ENCODE peak calls at places on chromosome 15, in nine cellular contexts. One of them, this sample, is unnamed.

GRCh38 chr15:75531041-75531450 is 48.1 kb downstream of the PTPN9 start:
- DNase-seq in adrenal gland: peak
- DNase-seq in CD4-positive, alpha-beta T cell: no peak
- DNase-seq in stomach: no peak
- DNase-seq in suprapubic skin: peak
- DNase-seq in right lobe of liver: no peak
- DNase-seq in left ventricle myocardium inferior: peak
- DNase-seq in IMR-90: peak
- DNase-seq in right atrium auricular region: peak
- DNase-seq in this sample: no peak

GRCh38 chr15:80260566-80260965 is 8.6 kb upstream of the CTXND1 start:
- DNase-seq in adrenal gland: no peak
- DNase-seq in CD4-positive, alpha-beta T cell: no peak
- DNase-seq in stomach: no peak
- DNase-seq in suprapubic skin: no peak
- DNase-seq in right lobe of liver: peak
- DNase-seq in left ventricle myocardium inferior: no peak
- DNase-seq in IMR-90: no peak
- DNase-seq in right atrium auricular region: no peak
- DNase-seq in this sample: no peak

GRCh38 chr15:87639305-87640011 is 617.1 kb downstream of the NTRK3 start:
- DNase-seq in adrenal gland: no peak
- DNase-seq in CD4-positive, alpha-beta T cell: no peak
- DNase-seq in stomach: no peak
- DNase-seq in suprapubic skin: no peak
- DNase-seq in right lobe of liver: no peak
- DNase-seq in left ventricle myocardium inferior: no peak
- DNase-seq in IMR-90: no peak
- DNase-seq in right atrium auricular region: no peak
- DNase-seq in this sample: no peak

GRCh38 chr15:49145651-49146609 is 9.5 kb downstream of the COPS2 start:
- DNase-seq in adrenal gland: peak
- DNase-seq in CD4-positive, alpha-beta T cell: peak
- DNase-seq in stomach: no peak
- DNase-seq in suprapubic skin: no peak
- DNase-seq in right lobe of liver: no peak
- DNase-seq in left ventricle myocardium inferior: no peak
- DNase-seq in IMR-90: peak
- DNase-seq in right atrium auricular region: no peak
- DNase-seq in this sample: no peak

GRCh38 chr15:39301589-39301999 is 279.3 kb upstream of the THBS1 start:
- DNase-seq in adrenal gland: peak
- DNase-seq in CD4-positive, alpha-beta T cell: no peak
- DNase-seq in stomach: no peak
- DNase-seq in suprapubic skin: no peak
- DNase-seq in right lobe of liver: no peak
- DNase-seq in left ventricle myocardium inferior: no peak
- DNase-seq in IMR-90: peak
- DNase-seq in right atrium auricular region: no peak
- DNase-seq in this sample: no peak

GRCh38 chr15:68303560-68304436 is 26.3 kb downstream of the FEM1B start:
- DNase-seq in adrenal gland: no peak
- DNase-seq in CD4-positive, alpha-beta T cell: no peak
- DNase-seq in stomach: no peak
- DNase-seq in suprapubic skin: no peak
- DNase-seq in right lobe of liver: no peak
- DNase-seq in left ventricle myocardium inferior: no peak
- DNase-seq in IMR-90: no peak
- DNase-seq in right atrium auricular region: peak
- DNase-seq in this sample: no peak

GRCh38 chr15:54518145-54518941 is 540.1 kb downstream of the UNC13C start:
- DNase-seq in adrenal gland: no peak
- DNase-seq in CD4-positive, alpha-beta T cell: no peak
- DNase-seq in stomach: no peak
- DNase-seq in suprapubic skin: no peak
- DNase-seq in right lobe of liver: no peak
- DNase-seq in left ventricle myocardium inferior: no peak
- DNase-seq in IMR-90: no peak
- DNase-seq in right atrium auricular region: no peak
- DNase-seq in this sample: no peak

GRCh38 chr15:90035835-90036220 is 34.7 kb downstream of the ZNF710 start:
- DNase-seq in adrenal gland: peak
- DNase-seq in CD4-positive, alpha-beta T cell: no peak
- DNase-seq in stomach: no peak
- DNase-seq in suprapubic skin: peak
- DNase-seq in right lobe of liver: peak
- DNase-seq in left ventricle myocardium inferior: no peak
- DNase-seq in IMR-90: no peak
- DNase-seq in right atrium auricular region: no peak
- DNase-seq in this sample: no peak

GRCh38 chr15:69903476-69904295 is 194.0 kb downstream of the TLE3 start:
- DNase-seq in adrenal gland: no peak
- DNase-seq in CD4-positive, alpha-beta T cell: no peak
- DNase-seq in stomach: no peak
- DNase-seq in suprapubic skin: no peak
- DNase-seq in right lobe of liver: no peak
- DNase-seq in left ventricle myocardium inferior: no peak
- DNase-seq in IMR-90: peak
- DNase-seq in right atrium auricular region: no peak
- DNase-seq in this sample: no peak

GRCh38 chr15:40243126-40243810 is 4.4 kb downstream of the PAK6 start:
- DNase-seq in adrenal gland: no peak
- DNase-seq in CD4-positive, alpha-beta T cell: no peak
- DNase-seq in stomach: peak
- DNase-seq in suprapubic skin: peak
- DNase-seq in right lobe of liver: no peak
- DNase-seq in left ventricle myocardium inferior: no peak
- DNase-seq in IMR-90: no peak
- DNase-seq in right atrium auricular region: no peak
- DNase-seq in this sample: no peak

GRCh38 chr15:60758961-60759729 is 280.2 kb upstream of the ICE2 start:
- DNase-seq in adrenal gland: no peak
- DNase-seq in CD4-positive, alpha-beta T cell: no peak
- DNase-seq in stomach: no peak
- DNase-seq in suprapubic skin: no peak
- DNase-seq in right lobe of liver: no peak
- DNase-seq in left ventricle myocardium inferior: no peak
- DNase-seq in IMR-90: peak
- DNase-seq in right atrium auricular region: no peak
- DNase-seq in this sample: no peak

GRCh38 chr15:42712584-42712983 is 24.3 kb downstream of the CDAN1 start:
- DNase-seq in adrenal gland: no peak
- DNase-seq in CD4-positive, alpha-beta T cell: no peak
- DNase-seq in stomach: peak
- DNase-seq in suprapubic skin: no peak
- DNase-seq in right lobe of liver: no peak
- DNase-seq in left ventricle myocardium inferior: peak
- DNase-seq in IMR-90: no peak
- DNase-seq in right atrium auricular region: no peak
- DNase-seq in this sample: no peak

GRCh38 chr15:82790321-82790720 is 15.5 kb downstream of the FSD2 start:
- DNase-seq in adrenal gland: no peak
- DNase-seq in CD4-positive, alpha-beta T cell: no peak
- DNase-seq in stomach: no peak
- DNase-seq in suprapubic skin: no peak
- DNase-seq in right lobe of liver: no peak
- DNase-seq in left ventricle myocardium inferior: no peak
- DNase-seq in IMR-90: no peak
- DNase-seq in right atrium auricular region: no peak
- DNase-seq in this sample: no peak

GRCh38 chr15:70936326-70936725 is 43.7 kb downstream of the LRRC49 start:
- DNase-seq in adrenal gland: no peak
- DNase-seq in CD4-positive, alpha-beta T cell: no peak
- DNase-seq in stomach: no peak
- DNase-seq in suprapubic skin: no peak
- DNase-seq in right lobe of liver: no peak
- DNase-seq in left ventricle myocardium inferior: no peak
- DNase-seq in IMR-90: peak
- DNase-seq in right atrium auricular region: no peak
- DNase-seq in this sample: no peak

DNA sequence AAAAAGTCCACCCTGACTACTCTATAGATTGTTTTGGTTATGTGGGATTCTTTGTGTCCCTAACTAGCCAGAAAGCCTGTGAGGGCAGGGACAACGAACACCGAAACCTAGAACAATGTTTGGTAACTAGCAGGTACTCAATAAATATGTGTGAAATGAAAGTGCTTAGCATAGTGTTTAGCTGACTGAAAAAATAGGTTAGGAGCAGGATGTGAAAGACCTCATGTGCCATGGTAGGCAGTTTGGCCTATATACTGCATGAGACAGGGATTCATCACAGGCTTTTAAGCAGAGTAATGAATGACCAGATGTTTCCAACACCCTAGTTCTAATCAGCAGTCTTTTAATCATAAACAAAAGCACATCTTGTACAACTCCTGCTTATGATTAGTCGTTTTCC is 64.2 kb downstream of the MYO5A start:
- DNase-seq in adrenal gland: no peak
- DNase-seq in CD4-positive, alpha-beta T cell: no peak
- DNase-seq in stomach: no peak
- DNase-seq in suprapubic skin: no peak
- DNase-seq in right lobe of liver: no peak
- DNase-seq in left ventricle myocardium inferior: no peak
- DNase-seq in IMR-90: no peak
- DNase-seq in right atrium auricular region: no peak
- DNase-seq in this sample: no peak
- H3K27ac ChIP-seq in adrenal gland: peak
- H3K27ac ChIP-seq in CD4-positive, alpha-beta T cell: peak
- H3K27ac ChIP-seq in stomach: no peak
- H3K27ac ChIP-seq in suprapubic skin: no peak
- H3K27ac ChIP-seq in right lobe of liver: no peak
- H3K27ac ChIP-seq in left ventricle myocardium inferior: no peak
- H3K27ac ChIP-seq in IMR-90: no peak
- H3K27ac ChIP-seq in right atrium auricular region: peak
- H3K27ac ChIP-seq in this sample: peak

GRCh38 chr15:64622410-64623260 is 152.8 kb downstream of the RBPMS2 start:
- DNase-seq in adrenal gland: no peak
- DNase-seq in CD4-positive, alpha-beta T cell: peak
- DNase-seq in stomach: no peak
- DNase-seq in suprapubic skin: no peak
- DNase-seq in right lobe of liver: no peak
- DNase-seq in left ventricle myocardium inferior: no peak
- DNase-seq in IMR-90: no peak
- DNase-seq in right atrium auricular region: no peak
- DNase-seq in this sample: no peak

GRCh38 chr15:64624242-64624641 is 151.1 kb downstream of the RBPMS2 start:
- DNase-seq in adrenal gland: no peak
- DNase-seq in CD4-positive, alpha-beta T cell: no peak
- DNase-seq in stomach: no peak
- DNase-seq in suprapubic skin: no peak
- DNase-seq in right lobe of liver: no peak
- DNase-seq in left ventricle myocardium inferior: no peak
- DNase-seq in IMR-90: no peak
- DNase-seq in right atrium auricular region: no peak
- DNase-seq in this sample: no peak

GRCh38 chr15:64619880-64620839 is 155.2 kb downstream of the RBPMS2 start:
- DNase-seq in adrenal gland: peak
- DNase-seq in CD4-positive, alpha-beta T cell: no peak
- DNase-seq in stomach: no peak
- DNase-seq in suprapubic skin: no peak
- DNase-seq in right lobe of liver: no peak
- DNase-seq in left ventricle myocardium inferior: no peak
- DNase-seq in IMR-90: peak
- DNase-seq in right atrium auricular region: no peak
- DNase-seq in this sample: peak

GRCh38 chr15:64620991-64621495 is 154.3 kb downstream of the RBPMS2 start:
- DNase-seq in adrenal gland: no peak
- DNase-seq in CD4-positive, alpha-beta T cell: no peak
- DNase-seq in stomach: no peak
- DNase-seq in suprapubic skin: no peak
- DNase-seq in right lobe of liver: no peak
- DNase-seq in left ventricle myocardium inferior: no peak
- DNase-seq in IMR-90: no peak
- DNase-seq in right atrium auricular region: no peak
- DNase-seq in this sample: no peak

GRCh38 chr15:64623347-64624024 is 151.9 kb downstream of the RBPMS2 start:
- DNase-seq in adrenal gland: no peak
- DNase-seq in CD4-positive, alpha-beta T cell: no peak
- DNase-seq in stomach: no peak
- DNase-seq in suprapubic skin: no peak
- DNase-seq in right lobe of liver: no peak
- DNase-seq in left ventricle myocardium inferior: no peak
- DNase-seq in IMR-90: peak
- DNase-seq in right atrium auricular region: no peak
- DNase-seq in this sample: no peak
- H3K27ac ChIP-seq in adrenal gland: no peak
- H3K27ac ChIP-seq in CD4-positive, alpha-beta T cell: peak
- H3K27ac ChIP-seq in stomach: peak
- H3K27ac ChIP-seq in suprapubic skin: no peak
- H3K27ac ChIP-seq in right lobe of liver: no peak
- H3K27ac ChIP-seq in left ventricle myocardium inferior: no peak
- H3K27ac ChIP-seq in IMR-90: no peak
- H3K27ac ChIP-seq in right atrium auricular region: no peak
- H3K27ac ChIP-seq in this sample: no peak

GRCh38 chr15:63233667-63234419 is 43.6 kb upstream of the APH1B start:
- DNase-seq in adrenal gland: no peak
- DNase-seq in CD4-positive, alpha-beta T cell: no peak
- DNase-seq in stomach: no peak
- DNase-seq in suprapubic skin: no peak
- DNase-seq in right lobe of liver: no peak
- DNase-seq in left ventricle myocardium inferior: no peak
- DNase-seq in IMR-90: peak
- DNase-seq in right atrium auricular region: no peak
- DNase-seq in this sample: no peak
- H3K27ac ChIP-seq in adrenal gland: peak
- H3K27ac ChIP-seq in CD4-positive, alpha-beta T cell: no peak
- H3K27ac ChIP-seq in stomach: peak
- H3K27ac ChIP-seq in suprapubic skin: peak
- H3K27ac ChIP-seq in right lobe of liver: peak
- H3K27ac ChIP-seq in left ventricle myocardium inferior: peak
- H3K27ac ChIP-seq in IMR-90: peak
- H3K27ac ChIP-seq in right atrium auricular region: peak
- H3K27ac ChIP-seq in this sample: no peak

GRCh38 chr15:81297580-81298575 is 26.1 kb downstream of the STARD5 start:
- DNase-seq in adrenal gland: no peak
- DNase-seq in CD4-positive, alpha-beta T cell: no peak
- DNase-seq in stomach: no peak
- DNase-seq in suprapubic skin: peak
- DNase-seq in right lobe of liver: no peak
- DNase-seq in left ventricle myocardium inferior: no peak
- DNase-seq in IMR-90: no peak
- DNase-seq in right atrium auricular region: no peak
- DNase-seq in this sample: no peak

GRCh38 chr15:81299630-81300273 is 24.2 kb downstream of the STARD5 start:
- DNase-seq in adrenal gland: no peak
- DNase-seq in CD4-positive, alpha-beta T cell: no peak
- DNase-seq in stomach: no peak
- DNase-seq in suprapubic skin: no peak
- DNase-seq in right lobe of liver: no peak
- DNase-seq in left ventricle myocardium inferior: no peak
- DNase-seq in IMR-90: no peak
- DNase-seq in right atrium auricular region: no peak
- DNase-seq in this sample: no peak

GRCh38 chr15:81297147-81297572 is 26.8 kb downstream of the STARD5 start:
- DNase-seq in adrenal gland: no peak
- DNase-seq in CD4-positive, alpha-beta T cell: no peak
- DNase-seq in stomach: no peak
- DNase-seq in suprapubic skin: peak
- DNase-seq in right lobe of liver: no peak
- DNase-seq in left ventricle myocardium inferior: no peak
- DNase-seq in IMR-90: peak
- DNase-seq in right atrium auricular region: no peak
- DNase-seq in this sample: peak

GRCh38 chr15:81296673-81297072 is 27.3 kb downstream of the STARD5 start:
- DNase-seq in adrenal gland: peak
- DNase-seq in CD4-positive, alpha-beta T cell: peak
- DNase-seq in stomach: peak
- DNase-seq in suprapubic skin: peak
- DNase-seq in right lobe of liver: peak
- DNase-seq in left ventricle myocardium inferior: peak
- DNase-seq in IMR-90: no peak
- DNase-seq in right atrium auricular region: no peak
- DNase-seq in this sample: no peak

GRCh38 chr15:81298606-81299005 is 25.3 kb downstream of the STARD5 start:
- DNase-seq in adrenal gland: no peak
- DNase-seq in CD4-positive, alpha-beta T cell: no peak
- DNase-seq in stomach: no peak
- DNase-seq in suprapubic skin: peak
- DNase-seq in right lobe of liver: no peak
- DNase-seq in left ventricle myocardium inferior: no peak
- DNase-seq in IMR-90: no peak
- DNase-seq in right atrium auricular region: no peak
- DNase-seq in this sample: no peak
- H3K27ac ChIP-seq in adrenal gland: no peak
- H3K27ac ChIP-seq in CD4-positive, alpha-beta T cell: peak
- H3K27ac ChIP-seq in stomach: peak
- H3K27ac ChIP-seq in suprapubic skin: no peak
- H3K27ac ChIP-seq in right lobe of liver: no peak
- H3K27ac ChIP-seq in left ventricle myocardium inferior: no peak
- H3K27ac ChIP-seq in IMR-90: no peak
- H3K27ac ChIP-seq in right atrium auricular region: no peak
- H3K27ac ChIP-seq in this sample: no peak